ENCODE peak calls at places on chromosomes 16 and 17, in four cellular contexts. C, J, R and K are unnamed samples.

GRCh38 chr17:81049372-81049911 is 14.5 kb downstream of the BAIAP2 start:
- DNase-seq in C (no peak), J (no peak), R (no peak), K (no peak)

GRCh38 chr16:25040543-25040942 is 25.4 kb upstream of the ARHGAP17 start:
- DNase-seq in C (no peak), J (no peak), R (no peak), K (no peak)

GRCh38 chr16:50664270-50664669 is 16.8 kb downstream of the SNX20 start:
- DNase-seq in C (no peak), J (no peak), R (no peak), K (no peak)

GRCh38 chr17:4712526-4712925 is 2.1 kb downstream of the ARRB2 start:
- DNase-seq in C (no peak), J (no peak), R (no peak), K (no peak)

GRCh38 chr16:84559311-84559932 is 55.0 kb upstream of the MEAK7 start:
- DNase-seq in C (no peak), J (peak; percentile 51), R (no peak), K (no peak)

GRCh38 chr17:29368926-29369325 is 21.2 kb upstream of the TAOK1 start:
- DNase-seq in C (no peak), J (peak; percentile 87), R (no peak), K (no peak)

GRCh38 chr16:52203096-52203495 is 343.8 kb downstream of the TOX3 start:
- DNase-seq in C (no peak), J (no peak), R (no peak), K (no peak)

GRCh38 chr17:73634629-73635028 is 9.6 kb downstream of the SDK2 start:
- DNase-seq in C (no peak), J (no peak), R (no peak), K (no peak)

GRCh38 chr17:75317671-75318070 is 28.4 kb upstream of the SLC25A19 start:
- DNase-seq in C (no peak), J (peak; percentile 85), R (no peak), K (no peak)

GRCh38 chr16:81652798-81653505 is 126.1 kb upstream of the PLCG2 start:
- DNase-seq in C (no peak), J (peak; percentile 45), R (no peak), K (no peak)

GRCh38 chr17:66348605-66349165 is 46.3 kb downstream of the PRKCA start:
- DNase-seq in C (peak; percentile 73), J (no peak), R (peak; percentile 68), K (peak; percentile 67)

GRCh38 chr16:50600582-50601283 is 52.5 kb downstream of the NKD1 start:
- DNase-seq in C (no peak), J (no peak), R (peak; percentile 39), K (no peak)

GRCh38 chr16:48824271-48824670 is 214.3 kb upstream of the N4BP1 start:
- DNase-seq in C (no peak), J (no peak), R (no peak), K (no peak)

GRCh38 chr16:31267332-31268032 is 7.7 kb downstream of the ITGAM start:
- DNase-seq in C (no peak), J (no peak), R (no peak), K (no peak)

GRCh38 chr16:13393816-13394215 is 492.4 kb downstream of the SHISA9 start:
- DNase-seq in C (no peak), J (no peak), R (no peak), K (no peak)

GRCh38 chr17:66941773-66942452 is 22.6 kb upstream of the CACNG4 start:
- DNase-seq in C (no peak), J (no peak), R (no peak), K (no peak)

GRCh38 chr17:19707728-19708221 is 8.6 kb downstream of the SLC47A2 start:
- DNase-seq in C (no peak), J (no peak), R (no peak), K (no peak)

GRCh38 chr16:65336169-65336568 is 214.3 kb upstream of the CDH11 start:
- DNase-seq in C (no peak), J (no peak), R (no peak), K (no peak)

GRCh38 chr17:34499576-34499975 is 79.8 kb upstream of the TMEM132E start:
- DNase-seq in C (peak; percentile 29), J (peak; percentile 91), R (no peak), K (no peak)

GRCh38 chr17:57138956-57139576 is 54.0 kb downstream of the AKAP1 start:
- DNase-seq in C (peak; percentile 19), J (peak; percentile 31), R (no peak), K (no peak)

GRCh38 chr17:1294157-1294717 is 14.8 kb downstream of the TRARG1 start:
- DNase-seq in C (no peak), J (no peak), R (no peak), K (no peak)

GRCh38 chr17:34623856-34624766 is 44.7 kb downstream of the TMEM132E start:
- DNase-seq in C (no peak), J (no peak), R (peak; percentile 4), K (no peak)

GRCh38 chr17:80592243-80592642 is 47.6 kb downstream of the RPTOR start:
- DNase-seq in C (no peak), J (no peak), R (no peak), K (no peak)

GRCh38 chr17:63699638-63700527 is at the start of gene LIMD2:
- DNase-seq in C (peak; percentile 26), J (peak; percentile 72), R (no peak), K (no peak)

GRCh38 chr17:1629647-1630310 is 1.1 kb upstream of the SLC43A2 start:
- DNase-seq in C (peak; percentile 73), J (peak; percentile 85), R (no peak), K (no peak)

GRCh38 chr17:2701161-2701995 is 10.2 kb downstream of the CLUH start:
- DNase-seq in C (no peak), J (no peak), R (no peak), K (no peak)

GRCh38 chr16:15641753-15642556 is 999 bp downstream of the MARF1 start:
- DNase-seq in C (no peak), J (no peak), R (no peak), K (no peak)
- TF ChIP-seq REST in C (no peak), J (no peak), R (no peak), K (no peak)

GRCh38 chr17:44279586-44280344 is 11.8 kb upstream of the SLC4A1 start:
- DNase-seq in C (peak; percentile 51), J (peak; percentile 89), R (peak; percentile 86), K (peak; percentile 8)
- TF ChIP-seq REST in C (no peak), J (no peak), R (peak; percentile 48), K (no peak)

GRCh38 chr16:56862776-56863175 is 2.2 kb upstream of the SLC12A3 start:
- DNase-seq in C (no peak), J (no peak), R (no peak), K (no peak)

GRCh38 chr16:56861756-56862155 is 3.3 kb upstream of the SLC12A3 start:
- DNase-seq in C (no peak), J (no peak), R (no peak), K (no peak)

GRCh38 chr16:56860226-56861020 is 4.6 kb upstream of the SLC12A3 start:
- DNase-seq in C (no peak), J (no peak), R (peak; percentile 67), K (no peak)

GRCh38 chr16:56859636-56860035 is 5.4 kb upstream of the SLC12A3 start:
- DNase-seq in C (no peak), J (no peak), R (no peak), K (no peak)

DNA sequence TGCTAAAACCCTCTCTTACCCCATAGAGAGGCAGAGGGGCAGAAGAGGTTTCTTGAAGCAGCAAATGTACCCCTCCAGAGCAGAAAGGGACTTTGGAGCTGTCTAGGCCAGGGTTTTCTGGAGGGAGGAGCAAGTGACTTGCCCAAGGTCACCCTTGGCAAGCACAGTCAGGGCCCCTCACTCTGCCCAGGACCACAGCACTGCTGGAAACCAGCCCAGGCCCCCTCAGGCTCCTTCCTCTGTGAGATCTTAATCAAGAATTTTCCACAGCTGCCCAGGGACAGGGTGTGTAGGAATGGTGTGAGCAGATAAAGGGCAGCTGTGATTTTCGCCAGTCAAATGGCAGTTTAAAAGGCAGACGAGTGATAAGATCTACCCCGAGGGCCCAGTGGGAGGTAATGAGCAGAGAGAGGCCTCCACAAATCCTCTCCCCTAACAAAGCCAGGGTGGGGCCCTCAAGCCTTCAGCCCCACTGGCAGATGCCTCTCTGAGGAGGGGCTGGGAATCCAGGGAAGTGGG is 3.9 kb upstream of the SLC12A3 start:
- DNase-seq in C (peak; percentile 55), J (no peak), R (peak; percentile 24), K (no peak)
- TF ChIP-seq REST in C (no peak), J (no peak), R (no peak), K (no peak)

GRCh38 chr16:77556203-77556602 is 121.4 kb upstream of the ADAMTS18 start:
- DNase-seq in C (no peak), J (peak; percentile 53), R (peak; percentile 51), K (no peak)

GRCh38 chr16:77555101-77555500 is 120.3 kb upstream of the ADAMTS18 start:
- DNase-seq in C (no peak), J (no peak), R (no peak), K (no peak)

GRCh38 chr16:77557385-77557784 is 122.6 kb upstream of the ADAMTS18 start:
- DNase-seq in C (no peak), J (no peak), R (no peak), K (no peak)

GRCh38 chr16:77555781-77556180 is 120.9 kb upstream of the ADAMTS18 start:
- DNase-seq in C (no peak), J (no peak), R (no peak), K (no peak)

GRCh38 chr16:77558786-77559185 is 124.0 kb upstream of the ADAMTS18 start:
- DNase-seq in C (no peak), J (no peak), R (no peak), K (no peak)
- TF ChIP-seq REST in C (no peak), J (no peak), R (no peak), K (no peak)

GRCh38 chr17:21005367-21005766 is 37.4 kb downstream of the USP22 start:
- DNase-seq in C (no peak), J (no peak), R (no peak), K (no peak)
- TF ChIP-seq REST in C (no peak), J (no peak), R (no peak), K (no peak)